ENCODE peak calls at places on chromosomes 12 and 14, in six cellular contexts. E is adrenal gland; J is prostate gland; G is endodermal cell; T is Peyer's patch; D is naive thymus-derived CD4-positive, alpha-beta T cell. U is an unnamed sample. For H3K4me1 and H3K27me3, the result is how much of the 10 kb centered on the place peaks cover.

GRCh38 chr14:91509083-91509877 is 830 bp downstream of the PPP4R3A start:
- DNase-seq in G (peak), D (peak), E (peak), J (peak), T (peak), U (peak)

GRCh38 chr14:64965356-64966000 is 6.7 kb downstream of the RAB15 start:
- DNase-seq in G (no peak), E (no peak), D (no peak), J (no peak), T (no peak), U (no peak)

GRCh38 chr12:45547822-45548221 is 181.7 kb upstream of the ARID2 start:
- DNase-seq in J (no peak), E (no peak), D (no peak), G (no peak), T (no peak), U (no peak)

GRCh38 chr14:24695265-24696241 is 61.6 kb upstream of the GZMB start:
- DNase-seq in G (peak), D (no peak), E (no peak), T (peak), J (no peak), U (no peak)

GRCh38 chr12:12610711-12611110 is 965 bp upstream of the CREBL2 start:
- DNase-seq in G (no peak), D (no peak), J (no peak), T (peak), E (no peak), U (no peak)

GRCh38 chr14:95213774-95214173 is 56.4 kb upstream of the DICER1 start:
- DNase-seq in D (no peak), G (no peak), T (no peak), E (no peak), J (no peak), U (no peak)

GRCh38 chr12:67750528-67751183 is 102.1 kb downstream of the DYRK2 start:
- DNase-seq in T (no peak), J (no peak), G (no peak), E (no peak), D (no peak), U (no peak)

GRCh38 chr14:95320076-95320895 is 578 bp upstream of the CLMN start:
- DNase-seq in G (peak), E (no peak), J (no peak), T (no peak), D (no peak), U (no peak)

GRCh38 chr14:61537567-61538463 is 157.5 kb upstream of the HIF1A start:
- DNase-seq in E (peak), J (peak), T (peak), D (no peak), G (peak), U (peak)

GRCh38 chr12:56635539-56636117 is 5.5 kb upstream of the BAZ2A start:
- DNase-seq in J (no peak), G (no peak), D (no peak), T (peak), E (no peak), U (no peak)

GRCh38 chr14:73250781-73251500 is 13.6 kb downstream of the PAPLN start:
- DNase-seq in G (peak), T (no peak), J (no peak), D (no peak), E (no peak), U (no peak)

GRCh38 chr12:116766285-116766684 is 28.2 kb downstream of the RNFT2 start:
- DNase-seq in D (no peak), T (no peak), G (no peak), E (no peak), J (no peak), U (no peak)

GRCh38 chr12:114360485-114360884 is 45.5 kb downstream of the TBX5 start:
- DNase-seq in J (no peak), E (no peak), T (no peak), D (no peak), G (no peak), U (no peak)

GRCh38 chr12:127083028-127083949 is 1183.7 kb upstream of the TMEM132C start:
- DNase-seq in T (peak), G (no peak), E (no peak), D (peak), J (no peak), U (no peak)

GRCh38 chr12:66399626-66399931 is 97.3 kb downstream of the HELB start:
- DNase-seq in T (no peak), G (no peak), J (no peak), E (no peak), D (no peak), U (no peak)

GRCh38 chr14:48027115-48027514 is 351.7 kb upstream of the MDGA2 start:
- DNase-seq in E (no peak), J (no peak), T (no peak), G (no peak), D (no peak), U (no peak)

GRCh38 chr14:68569970-68570409 is 222.9 kb downstream of the ZFP36L1 start:
- DNase-seq in D (no peak), T (no peak), E (no peak), J (peak), G (no peak), U (no peak)

GRCh38 chr12:94149781-94150482 is 1.6 kb downstream of the PLXNC1 start:
- DNase-seq in E (peak), J (no peak), D (no peak), T (peak), G (peak), U (no peak)

GRCh38 chr12:6084261-6084968 is 40.1 kb downstream of the VWF start:
- DNase-seq in E (no peak), T (peak), D (no peak), G (peak), J (no peak), U (no peak)

GRCh38 chr12:87272846-87273245 is 756.4 kb downstream of the C12orf50 start:
- DNase-seq in E (no peak), G (no peak), T (no peak), D (no peak), J (no peak), U (no peak)

GRCh38 chr14:34425095-34425851 is 36.8 kb downstream of the SPTSSA start:
- DNase-seq in D (no peak), J (no peak), G (no peak), T (peak), E (no peak), U (no peak)

GRCh38 chr14:99254391-99255009 is 17.5 kb downstream of the BCL11B start:
- DNase-seq in E (no peak), D (no peak), J (no peak), G (no peak), T (peak), U (no peak)

GRCh38 chr14:64880382-64881121 is 845 bp upstream of the SPTB start:
- DNase-seq in J (peak), G (peak), E (peak), D (peak), T (peak), U (peak)

DNA sequence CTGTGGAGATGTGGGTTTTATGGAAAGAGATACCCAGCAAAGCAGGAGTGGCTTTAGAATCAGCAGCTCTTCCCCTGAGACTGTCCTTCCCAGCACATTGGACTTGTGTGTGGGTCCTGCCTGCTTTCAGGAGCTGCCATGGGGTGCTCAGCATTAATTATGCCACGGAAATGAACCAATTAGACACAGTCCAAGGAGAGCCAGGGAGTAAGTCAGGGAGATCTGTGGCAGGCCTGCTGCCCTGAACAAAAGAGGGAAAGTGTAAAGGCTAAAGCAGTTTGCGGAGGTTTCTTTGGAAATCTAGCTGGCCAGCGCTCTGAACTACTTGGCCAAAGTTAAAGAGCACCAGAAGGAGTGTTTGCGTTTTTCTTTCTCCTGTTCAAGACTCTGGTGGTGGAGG is 65.7 kb upstream of the SRSF5 start:
- DNase-seq in D (no peak), J (no peak), E (no peak), T (no peak), G (no peak), U (no peak)
- H3K4me1 ChIP-seq in D (under half), J (under half), E (under half), T (under half), G (under half), U (under half)

GRCh38 chr14:103103461-103104388 is 9.2 kb downstream of the EXOC3L4 start:
- DNase-seq in J (peak), E (peak), T (peak), G (peak), D (no peak), U (no peak)
- H3K27me3 ChIP-seq in J (under half), E (under half), T (under half), G (under half), D (under half), U (under half)

GRCh38 chr14:90403065-90403464 is 6.2 kb downstream of the CALM1 start:
- DNase-seq in T (no peak), E (no peak), D (no peak), J (no peak), G (no peak), U (no peak)
- H3K4me1 ChIP-seq in T (under half), E (under half), D (under half), J (under half), G (under half), U (under half)

DNA sequence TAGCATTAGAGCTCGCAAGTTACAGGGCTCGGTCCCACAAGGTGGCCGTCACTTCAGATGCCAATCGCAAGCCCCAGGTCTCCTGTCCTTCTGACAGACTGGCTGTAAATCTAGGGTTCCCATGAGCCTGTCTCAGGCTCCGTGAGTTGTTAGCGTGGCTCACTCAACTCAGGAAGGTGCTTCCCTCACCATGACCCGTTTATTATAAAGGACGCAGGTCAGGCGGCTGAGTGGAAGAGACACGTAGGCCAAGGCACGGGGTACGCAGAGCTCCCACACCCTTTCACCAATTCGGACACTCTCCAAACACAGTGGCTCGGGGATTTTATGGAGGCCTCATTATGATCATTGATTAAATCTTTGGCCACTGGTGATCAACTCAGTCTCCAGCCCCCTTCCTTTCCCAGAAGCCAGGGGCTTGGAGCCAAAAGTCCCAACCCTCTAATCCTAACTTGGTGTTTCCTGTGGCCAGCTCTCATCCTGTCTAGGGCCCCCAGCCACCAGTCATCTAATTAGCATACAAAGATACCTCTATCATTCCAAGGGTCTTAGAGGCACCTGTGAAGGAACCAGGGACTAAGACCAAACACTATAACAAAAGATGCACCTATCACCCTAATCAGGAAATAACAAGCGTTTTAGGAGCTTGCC is 25.8 kb upstream of the LRTM2 start:
- DNase-seq in D (no peak), G (peak), T (no peak), E (no peak), J (no peak), U (peak)
- H3K27me3 ChIP-seq in D (under half), G (under half), T (under half), E (under half), J (under half), U (under half)

GRCh38 chr14:88669346-88669745 is 106.5 kb downstream of the ZC3H14 start:
- DNase-seq in E (no peak), T (no peak), D (no peak), G (peak), J (no peak), U (no peak)

GRCh38 chr14:88668448-88669116 is 105.7 kb downstream of the ZC3H14 start:
- DNase-seq in E (no peak), G (no peak), D (no peak), J (no peak), T (no peak), U (no peak)

DNA sequence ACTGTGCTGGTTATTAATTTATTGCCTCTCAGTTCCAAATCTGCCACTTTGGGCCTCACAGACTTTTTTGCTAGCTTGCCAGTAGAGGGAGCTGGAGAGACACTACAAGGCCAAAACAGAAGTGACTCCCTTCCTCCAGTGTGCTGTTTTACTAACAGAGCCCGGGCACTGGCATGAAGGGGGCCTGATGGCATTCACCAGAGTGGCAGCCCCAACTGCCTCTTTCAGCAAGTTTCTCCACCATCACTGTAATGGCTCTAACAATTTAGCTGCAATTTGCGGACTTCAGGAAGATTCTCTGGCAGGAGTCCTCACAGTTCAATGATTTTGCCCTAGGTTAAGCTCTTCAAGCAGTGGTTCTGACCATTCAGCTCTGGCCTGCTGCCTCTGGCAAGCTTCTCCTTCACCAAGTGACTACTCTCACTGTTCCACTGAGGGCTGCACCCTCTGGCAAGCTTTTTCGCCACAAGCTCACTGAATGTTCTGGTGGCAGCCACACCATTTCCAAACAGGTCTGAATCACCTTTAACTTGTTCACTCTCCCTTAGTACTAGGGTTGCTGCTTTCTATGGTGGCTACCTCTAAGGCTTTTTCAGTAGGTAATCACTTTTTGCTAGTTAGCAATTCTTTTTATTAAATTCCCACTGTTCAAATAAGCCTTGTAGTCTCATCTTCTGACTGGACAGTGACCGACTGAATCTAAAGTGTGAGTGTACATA is 104.9 kb downstream of the ZC3H14 start:
- DNase-seq in T (peak), J (peak), G (peak), D (peak), E (peak), U (peak)
- H3K4me1 ChIP-seq in T (under half), J (under half), G (under half), D (under half), E (under half), U (under half)